ENCODE peak calls at places on chromosomes 13 and 19, in seven cellular contexts. One of them, this sample, is unnamed.

GRCh38 chr13:81990652-81991051 is 1649.7 kb upstream of the SPRY2 start:
- DNase-seq in SK-N-SH: no peak
- DNase-seq in GM12878: no peak
- DNase-seq in HepG2: no peak
- DNase-seq in K562: no peak
- DNase-seq in H1: no peak
- DNase-seq in HCT116: no peak
- DNase-seq in this sample: no peak

GRCh38 chr19:47499371-47499770 is 15.4 kb upstream of the KPTN start:
- DNase-seq in H1: no peak
- DNase-seq in HepG2: no peak
- DNase-seq in SK-N-SH: no peak
- DNase-seq in K562: no peak
- DNase-seq in HCT116: no peak
- DNase-seq in GM12878: no peak
- DNase-seq in this sample: no peak

GRCh38 chr13:51590966-51591627 is 6.8 kb downstream of the WDFY2 start:
- DNase-seq in HCT116: no peak
- DNase-seq in GM12878: no peak
- DNase-seq in HepG2: peak
- DNase-seq in SK-N-SH: peak
- DNase-seq in H1: no peak
- DNase-seq in K562: peak
- DNase-seq in this sample: peak

GRCh38 chr13:23979361-23980159 is 82.3 kb upstream of the C1QTNF9B start:
- DNase-seq in HepG2: peak
- DNase-seq in HCT116: no peak
- DNase-seq in K562: no peak
- DNase-seq in GM12878: no peak
- DNase-seq in H1: peak
- DNase-seq in SK-N-SH: peak
- DNase-seq in this sample: peak

GRCh38 chr19:33048806-33049676 is 15.6 kb downstream of the RHPN2 start:
- DNase-seq in SK-N-SH: no peak
- DNase-seq in HCT116: no peak
- DNase-seq in GM12878: no peak
- DNase-seq in HepG2: no peak
- DNase-seq in H1: no peak
- DNase-seq in K562: no peak
- DNase-seq in this sample: no peak

GRCh38 chr19:7868671-7869452 is 5.3 kb downstream of the PRR36 start:
- DNase-seq in HCT116: peak
- DNase-seq in K562: peak
- DNase-seq in H1: peak
- DNase-seq in SK-N-SH: peak
- DNase-seq in HepG2: peak
- DNase-seq in GM12878: peak
- DNase-seq in this sample: no peak

GRCh38 chr13:43094901-43095300 is 71.5 kb downstream of the DNAJC15 start:
- DNase-seq in HCT116: no peak
- DNase-seq in H1: no peak
- DNase-seq in HepG2: no peak
- DNase-seq in K562: no peak
- DNase-seq in GM12878: peak
- DNase-seq in SK-N-SH: no peak
- DNase-seq in this sample: no peak

GRCh38 chr13:62038214-62038613 is 622.6 kb upstream of the PCDH20 start:
- DNase-seq in SK-N-SH: no peak
- DNase-seq in HepG2: no peak
- DNase-seq in K562: no peak
- DNase-seq in HCT116: no peak
- DNase-seq in GM12878: peak
- DNase-seq in H1: no peak
- DNase-seq in this sample: no peak

GRCh38 chr19:21323000-21323399 is 6.2 kb downstream of the ZNF708 start:
- DNase-seq in K562: no peak
- DNase-seq in H1: no peak
- DNase-seq in SK-N-SH: no peak
- DNase-seq in GM12878: no peak
- DNase-seq in HepG2: no peak
- DNase-seq in HCT116: no peak
- DNase-seq in this sample: no peak

GRCh38 chr19:50980203-50980602 is 3.5 kb downstream of the KLK7 start:
- DNase-seq in HCT116: no peak
- DNase-seq in GM12878: no peak
- DNase-seq in K562: no peak
- DNase-seq in HepG2: no peak
- DNase-seq in H1: no peak
- DNase-seq in SK-N-SH: no peak
- DNase-seq in this sample: no peak

GRCh38 chr13:70391678-70392077 is 283.4 kb upstream of the KLHL1 start:
- DNase-seq in HCT116: no peak
- DNase-seq in HepG2: peak
- DNase-seq in K562: no peak
- DNase-seq in SK-N-SH: no peak
- DNase-seq in GM12878: no peak
- DNase-seq in H1: no peak
- DNase-seq in this sample: no peak

GRCh38 chr19:54684537-54684936 is 21.8 kb downstream of the LILRB4 start:
- DNase-seq in H1: no peak
- DNase-seq in HCT116: no peak
- DNase-seq in K562: peak
- DNase-seq in HepG2: peak
- DNase-seq in SK-N-SH: no peak
- DNase-seq in GM12878: no peak
- DNase-seq in this sample: peak

GRCh38 chr19:53880716-53881481 is 1.1 kb upstream of the PRKCG start:
- DNase-seq in GM12878: no peak
- DNase-seq in K562: no peak
- DNase-seq in HCT116: no peak
- DNase-seq in SK-N-SH: no peak
- DNase-seq in H1: no peak
- DNase-seq in HepG2: no peak
- DNase-seq in this sample: no peak

GRCh38 chr19:9640956-9641355 is 19.9 kb upstream of the ZNF561 start:
- DNase-seq in GM12878: no peak
- DNase-seq in SK-N-SH: no peak
- DNase-seq in H1: no peak
- DNase-seq in HepG2: no peak
- DNase-seq in K562: no peak
- DNase-seq in HCT116: no peak
- DNase-seq in this sample: no peak

GRCh38 chr13:43359536-43359935 is 336.1 kb downstream of the DNAJC15 start:
- DNase-seq in HepG2: no peak
- DNase-seq in K562: no peak
- DNase-seq in GM12878: no peak
- DNase-seq in SK-N-SH: no peak
- DNase-seq in HCT116: no peak
- DNase-seq in H1: no peak
- DNase-seq in this sample: no peak

DNA sequence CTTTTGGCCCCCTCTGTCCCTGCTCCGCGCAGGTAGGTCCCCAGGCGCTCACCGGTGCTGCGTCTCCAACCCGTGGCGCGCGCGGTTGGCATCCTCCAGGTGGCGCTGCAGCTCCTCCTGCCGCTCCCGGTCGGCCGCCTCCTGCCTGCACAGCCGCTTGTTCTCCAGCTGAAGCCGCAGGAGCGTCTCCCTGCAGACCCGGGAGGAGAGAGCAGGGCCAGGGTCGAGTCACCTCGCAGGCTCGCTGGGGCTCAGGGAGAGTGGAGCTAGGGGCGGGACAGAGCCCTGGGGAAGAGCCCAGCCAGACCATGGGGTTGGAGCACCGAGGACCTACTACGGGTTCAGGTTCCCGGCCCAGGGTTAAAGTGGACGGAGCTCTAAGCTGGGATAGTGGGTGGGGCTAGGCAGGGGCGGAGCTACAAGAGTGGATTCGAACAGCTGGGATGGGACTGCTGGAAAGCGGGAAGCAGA is 9.3 kb downstream of the HOOK2 start:
- DNase-seq in SK-N-SH: no peak
- DNase-seq in K562: peak
- DNase-seq in H1: peak
- DNase-seq in GM12878: no peak
- DNase-seq in HCT116: no peak
- DNase-seq in HepG2: peak
- DNase-seq in this sample: no peak
- TF ChIP-seq JUND in SK-N-SH: no peak
- TF ChIP-seq JUND in K562: no peak
- TF ChIP-seq JUND in H1: no peak
- TF ChIP-seq JUND in GM12878: no peak
- TF ChIP-seq JUND in HCT116: no peak
- TF ChIP-seq JUND in HepG2: no peak
- TF ChIP-seq JUND in this sample: no peak

GRCh38 chr19:34503546-34504272 is 22.2 kb downstream of the WTIP start:
- DNase-seq in SK-N-SH: peak
- DNase-seq in HepG2: no peak
- DNase-seq in K562: no peak
- DNase-seq in H1: peak
- DNase-seq in GM12878: no peak
- DNase-seq in HCT116: no peak
- DNase-seq in this sample: no peak

GRCh38 chr19:34505321-34506025 is 23.9 kb downstream of the WTIP start:
- DNase-seq in HCT116: no peak
- DNase-seq in SK-N-SH: peak
- DNase-seq in H1: peak
- DNase-seq in HepG2: no peak
- DNase-seq in K562: no peak
- DNase-seq in GM12878: no peak
- DNase-seq in this sample: no peak

GRCh38 chr19:34504809-34505291 is 23.3 kb downstream of the WTIP start:
- DNase-seq in H1: no peak
- DNase-seq in K562: no peak
- DNase-seq in SK-N-SH: peak
- DNase-seq in HCT116: no peak
- DNase-seq in HepG2: no peak
- DNase-seq in GM12878: no peak
- DNase-seq in this sample: no peak

GRCh38 chr19:34502582-34503545 is 21.3 kb downstream of the WTIP start:
- DNase-seq in GM12878: no peak
- DNase-seq in HCT116: no peak
- DNase-seq in H1: peak
- DNase-seq in K562: no peak
- DNase-seq in SK-N-SH: peak
- DNase-seq in HepG2: no peak
- DNase-seq in this sample: no peak

GRCh38 chr19:34504273-34504808 is 22.8 kb downstream of the WTIP start:
- DNase-seq in HCT116: no peak
- DNase-seq in HepG2: no peak
- DNase-seq in K562: no peak
- DNase-seq in SK-N-SH: no peak
- DNase-seq in H1: no peak
- DNase-seq in GM12878: no peak
- DNase-seq in this sample: no peak
- TF ChIP-seq JUND in HCT116: no peak
- TF ChIP-seq JUND in HepG2: no peak
- TF ChIP-seq JUND in K562: no peak
- TF ChIP-seq JUND in SK-N-SH: no peak
- TF ChIP-seq JUND in H1: no peak
- TF ChIP-seq JUND in GM12878: no peak
- TF ChIP-seq JUND in this sample: no peak

DNA sequence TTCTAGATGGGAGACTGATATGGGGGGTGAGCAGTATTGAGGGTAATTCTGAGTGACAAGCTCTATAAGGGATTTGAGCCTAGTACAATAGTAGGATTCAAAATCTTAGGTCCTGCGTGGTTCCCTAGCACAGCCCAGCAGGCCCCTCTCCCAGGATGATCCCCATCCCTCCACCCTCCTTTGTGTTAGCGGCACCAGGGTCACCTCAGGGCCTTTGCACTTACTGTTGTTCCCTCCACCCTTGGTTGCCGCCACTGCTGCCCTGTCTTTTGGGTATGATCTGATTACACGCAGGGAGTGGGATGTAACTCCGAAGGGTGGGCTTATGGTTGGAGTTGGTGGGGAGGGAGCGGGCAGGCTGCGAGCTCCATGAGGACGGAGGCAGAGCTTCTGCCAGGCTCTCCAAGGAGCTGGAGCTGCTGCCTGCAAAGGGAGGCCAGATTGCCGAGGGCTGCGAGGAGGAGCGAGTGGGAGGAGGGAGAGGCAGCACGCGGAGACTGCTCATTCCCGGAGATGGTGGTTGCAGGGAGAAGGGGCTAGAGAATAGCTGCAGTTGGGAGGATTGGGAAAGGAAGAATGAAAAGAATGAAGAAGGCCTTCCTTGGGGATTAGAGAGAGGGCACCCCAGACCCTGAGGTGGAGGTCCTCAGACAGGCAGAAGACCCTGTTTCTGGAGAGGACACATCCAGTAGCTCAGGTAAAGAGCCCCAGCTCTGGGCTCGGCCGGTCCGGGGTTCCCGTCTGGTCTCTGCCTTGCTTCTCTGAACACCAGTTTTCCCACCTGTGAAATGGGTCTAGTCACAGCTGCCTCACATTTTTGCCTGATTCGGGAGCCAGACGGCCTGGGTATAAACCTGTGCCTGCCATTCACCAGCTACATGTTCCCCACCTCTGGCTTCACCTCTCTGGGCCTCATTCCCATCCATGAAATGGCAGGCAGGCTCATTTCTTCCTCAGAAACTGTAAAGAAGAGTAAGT is 5.2 kb downstream of the NACC1 start:
- DNase-seq in SK-N-SH: no peak
- DNase-seq in GM12878: no peak
- DNase-seq in HCT116: no peak
- DNase-seq in K562: no peak
- DNase-seq in HepG2: no peak
- DNase-seq in H1: no peak
- DNase-seq in this sample: no peak
- TF ChIP-seq JUND in SK-N-SH: no peak
- TF ChIP-seq JUND in GM12878: no peak
- TF ChIP-seq JUND in HCT116: no peak
- TF ChIP-seq JUND in K562: no peak
- TF ChIP-seq JUND in HepG2: no peak
- TF ChIP-seq JUND in H1: no peak
- TF ChIP-seq JUND in this sample: no peak

GRCh38 chr19:1511989-1512338 is 855 bp downstream of the ADAMTSL5 start:
- DNase-seq in SK-N-SH: no peak
- DNase-seq in HepG2: no peak
- DNase-seq in H1: no peak
- DNase-seq in HCT116: no peak
- DNase-seq in K562: no peak
- DNase-seq in GM12878: no peak
- DNase-seq in this sample: no peak

GRCh38 chr19:1512671-1513491 is at the start of gene ADAMTSL5:
- DNase-seq in HepG2: peak
- DNase-seq in HCT116: no peak
- DNase-seq in H1: no peak
- DNase-seq in GM12878: no peak
- DNase-seq in SK-N-SH: peak
- DNase-seq in K562: peak
- DNase-seq in this sample: no peak

GRCh38 chr19:1514986-1515721 is 2.3 kb upstream of the ADAMTSL5 start:
- DNase-seq in H1: no peak
- DNase-seq in HepG2: no peak
- DNase-seq in GM12878: no peak
- DNase-seq in K562: no peak
- DNase-seq in HCT116: no peak
- DNase-seq in SK-N-SH: no peak
- DNase-seq in this sample: no peak

GRCh38 chr19:1514295-1514661 is 1.5 kb upstream of the ADAMTSL5 start:
- DNase-seq in GM12878: no peak
- DNase-seq in SK-N-SH: no peak
- DNase-seq in HCT116: no peak
- DNase-seq in HepG2: no peak
- DNase-seq in K562: no peak
- DNase-seq in H1: no peak
- DNase-seq in this sample: no peak

GRCh38 chr19:1513492-1514294 is 874 bp upstream of the ADAMTSL5 start:
- DNase-seq in H1: peak
- DNase-seq in HepG2: no peak
- DNase-seq in HCT116: peak
- DNase-seq in K562: peak
- DNase-seq in GM12878: no peak
- DNase-seq in SK-N-SH: peak
- DNase-seq in this sample: no peak
- TF ChIP-seq JUND in H1: no peak
- TF ChIP-seq JUND in HepG2: no peak
- TF ChIP-seq JUND in HCT116: no peak
- TF ChIP-seq JUND in K562: no peak
- TF ChIP-seq JUND in GM12878: no peak
- TF ChIP-seq JUND in SK-N-SH: no peak
- TF ChIP-seq JUND in this sample: no peak